ENCODE peak calls at places on chromosomes 12 and 14, in six cellular contexts. One of them, this sample, is unnamed. For H3K4me1, the result is how much of the 10 kb centered on the place peaks cover.

GRCh38 chr12:28222081-28222700 is 31.9 kb downstream of the CCDC91 start:
- DNase-seq in HCT116: no peak
- DNase-seq in esophagus squamous epithelium: no peak
- DNase-seq in body of pancreas: no peak
- DNase-seq in CD4-positive, CD25-positive, alpha-beta regulatory T cell: peak
- DNase-seq in K562: no peak
- DNase-seq in this sample: no peak

GRCh38 chr12:108559748-108560147 is 1.2 kb downstream of the SART3 start:
- DNase-seq in HCT116: no peak
- DNase-seq in esophagus squamous epithelium: no peak
- DNase-seq in body of pancreas: no peak
- DNase-seq in CD4-positive, CD25-positive, alpha-beta regulatory T cell: no peak
- DNase-seq in K562: peak
- DNase-seq in this sample: no peak

GRCh38 chr12:59375633-59376032 is 220.2 kb upstream of the SLC16A7 start:
- DNase-seq in HCT116: no peak
- DNase-seq in esophagus squamous epithelium: no peak
- DNase-seq in body of pancreas: no peak
- DNase-seq in CD4-positive, CD25-positive, alpha-beta regulatory T cell: no peak
- DNase-seq in K562: no peak
- DNase-seq in this sample: no peak

GRCh38 chr12:123089631-123090353 is 61.1 kb downstream of the PITPNM2 start:
- DNase-seq in HCT116: peak
- DNase-seq in esophagus squamous epithelium: no peak
- DNase-seq in body of pancreas: no peak
- DNase-seq in CD4-positive, CD25-positive, alpha-beta regulatory T cell: no peak
- DNase-seq in K562: peak
- DNase-seq in this sample: no peak

GRCh38 chr14:61544448-61545202 is 150.7 kb upstream of the HIF1A start:
- DNase-seq in HCT116: no peak
- DNase-seq in esophagus squamous epithelium: no peak
- DNase-seq in body of pancreas: no peak
- DNase-seq in CD4-positive, CD25-positive, alpha-beta regulatory T cell: no peak
- DNase-seq in K562: no peak
- DNase-seq in this sample: no peak

GRCh38 chr12:30100736-30101135 is 317.0 kb upstream of the TMTC1 start:
- DNase-seq in HCT116: no peak
- DNase-seq in esophagus squamous epithelium: no peak
- DNase-seq in body of pancreas: no peak
- DNase-seq in CD4-positive, CD25-positive, alpha-beta regulatory T cell: no peak
- DNase-seq in K562: no peak
- DNase-seq in this sample: no peak

GRCh38 chr12:108553799-108554198 is 7.2 kb downstream of the SART3 start:
- DNase-seq in HCT116: no peak
- DNase-seq in esophagus squamous epithelium: no peak
- DNase-seq in body of pancreas: no peak
- DNase-seq in CD4-positive, CD25-positive, alpha-beta regulatory T cell: no peak
- DNase-seq in K562: no peak
- DNase-seq in this sample: no peak

GRCh38 chr12:7787574-7788315 is 1.5 kb upstream of the NANOG start:
- DNase-seq in HCT116: no peak
- DNase-seq in esophagus squamous epithelium: no peak
- DNase-seq in body of pancreas: peak
- DNase-seq in CD4-positive, CD25-positive, alpha-beta regulatory T cell: no peak
- DNase-seq in K562: no peak
- DNase-seq in this sample: peak

GRCh38 chr14:99821519-99822165 is 28.4 kb downstream of the EML1 start:
- DNase-seq in HCT116: no peak
- DNase-seq in esophagus squamous epithelium: no peak
- DNase-seq in body of pancreas: no peak
- DNase-seq in CD4-positive, CD25-positive, alpha-beta regulatory T cell: no peak
- DNase-seq in K562: no peak
- DNase-seq in this sample: no peak

GRCh38 chr12:110137786-110138185 is 13.6 kb downstream of the IFT81 start:
- DNase-seq in HCT116: no peak
- DNase-seq in esophagus squamous epithelium: no peak
- DNase-seq in body of pancreas: no peak
- DNase-seq in CD4-positive, CD25-positive, alpha-beta regulatory T cell: no peak
- DNase-seq in K562: no peak
- DNase-seq in this sample: no peak

GRCh38 chr14:68616255-68616902 is 176.5 kb downstream of the ZFP36L1 start:
- DNase-seq in HCT116: peak
- DNase-seq in esophagus squamous epithelium: no peak
- DNase-seq in body of pancreas: no peak
- DNase-seq in CD4-positive, CD25-positive, alpha-beta regulatory T cell: no peak
- DNase-seq in K562: no peak
- DNase-seq in this sample: no peak

GRCh38 chr14:101457936-101458535 is 103.3 kb upstream of the DIO3 start:
- DNase-seq in HCT116: no peak
- DNase-seq in esophagus squamous epithelium: no peak
- DNase-seq in body of pancreas: no peak
- DNase-seq in CD4-positive, CD25-positive, alpha-beta regulatory T cell: no peak
- DNase-seq in K562: no peak
- DNase-seq in this sample: no peak

GRCh38 chr12:124684496-124684895 is 117.1 kb upstream of the NCOR2 start:
- DNase-seq in HCT116: no peak
- DNase-seq in esophagus squamous epithelium: no peak
- DNase-seq in body of pancreas: peak
- DNase-seq in CD4-positive, CD25-positive, alpha-beta regulatory T cell: no peak
- DNase-seq in K562: no peak
- DNase-seq in this sample: no peak
- H3K27ac ChIP-seq in HCT116: no peak
- H3K27ac ChIP-seq in esophagus squamous epithelium: peak
- H3K27ac ChIP-seq in body of pancreas: peak
- H3K27ac ChIP-seq in CD4-positive, CD25-positive, alpha-beta regulatory T cell: no peak
- H3K27ac ChIP-seq in K562: no peak
- H3K27ac ChIP-seq in this sample: no peak

GRCh38 chr14:93963692-93964091 is 12.7 kb downstream of the ASB2 start:
- DNase-seq in HCT116: no peak
- DNase-seq in esophagus squamous epithelium: no peak
- DNase-seq in body of pancreas: no peak
- DNase-seq in CD4-positive, CD25-positive, alpha-beta regulatory T cell: no peak
- DNase-seq in K562: no peak
- DNase-seq in this sample: no peak

GRCh38 chr14:93964820-93965286 is 11.5 kb downstream of the ASB2 start:
- DNase-seq in HCT116: no peak
- DNase-seq in esophagus squamous epithelium: no peak
- DNase-seq in body of pancreas: no peak
- DNase-seq in CD4-positive, CD25-positive, alpha-beta regulatory T cell: no peak
- DNase-seq in K562: no peak
- DNase-seq in this sample: no peak

GRCh38 chr14:93964281-93964680 is 12.1 kb downstream of the ASB2 start:
- DNase-seq in HCT116: no peak
- DNase-seq in esophagus squamous epithelium: no peak
- DNase-seq in body of pancreas: no peak
- DNase-seq in CD4-positive, CD25-positive, alpha-beta regulatory T cell: no peak
- DNase-seq in K562: no peak
- DNase-seq in this sample: no peak

GRCh38 chr14:93965968-93966474 is 10.3 kb downstream of the ASB2 start:
- DNase-seq in HCT116: no peak
- DNase-seq in esophagus squamous epithelium: no peak
- DNase-seq in body of pancreas: no peak
- DNase-seq in CD4-positive, CD25-positive, alpha-beta regulatory T cell: no peak
- DNase-seq in K562: no peak
- DNase-seq in this sample: no peak

DNA sequence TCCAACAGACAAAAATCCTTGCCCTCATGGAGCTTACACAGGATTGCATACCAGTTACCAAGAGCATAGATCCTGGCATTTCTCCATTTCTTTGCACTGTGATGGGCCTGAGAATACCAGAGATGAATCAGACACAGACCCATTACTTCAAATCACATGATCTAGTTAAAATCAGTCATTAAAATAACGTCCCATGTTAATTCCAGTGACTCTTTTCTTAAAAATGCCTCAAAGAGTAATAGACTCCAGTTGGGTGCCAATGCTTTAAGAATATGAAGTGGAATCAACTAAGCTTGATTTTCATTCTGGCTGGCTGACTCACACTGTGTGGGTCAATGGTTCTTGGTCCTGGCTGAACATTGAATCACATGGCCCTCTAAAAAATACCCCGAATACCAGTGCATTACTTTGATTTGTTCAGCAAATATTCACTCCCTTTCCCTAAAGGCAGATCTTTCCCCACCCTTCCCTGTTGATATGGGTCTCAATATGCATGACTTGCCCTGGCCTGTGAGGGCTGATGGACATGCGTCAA is 11.0 kb downstream of the ASB2 start:
- DNase-seq in HCT116: no peak
- DNase-seq in esophagus squamous epithelium: no peak
- DNase-seq in body of pancreas: no peak
- DNase-seq in CD4-positive, CD25-positive, alpha-beta regulatory T cell: no peak
- DNase-seq in K562: no peak
- DNase-seq in this sample: no peak
- H3K4me1 ChIP-seq in HCT116: under half
- H3K4me1 ChIP-seq in esophagus squamous epithelium: under half
- H3K4me1 ChIP-seq in body of pancreas: under half
- H3K4me1 ChIP-seq in CD4-positive, CD25-positive, alpha-beta regulatory T cell: under half
- H3K4me1 ChIP-seq in K562: under half
- H3K4me1 ChIP-seq in this sample: under half

GRCh38 chr12:115472852-115473251 is 788.9 kb upstream of the TBX3 start:
- DNase-seq in HCT116: no peak
- DNase-seq in esophagus squamous epithelium: no peak
- DNase-seq in body of pancreas: no peak
- DNase-seq in CD4-positive, CD25-positive, alpha-beta regulatory T cell: no peak
- DNase-seq in K562: no peak
- DNase-seq in this sample: no peak
- H3K4me3 ChIP-seq in HCT116: no peak
- H3K4me3 ChIP-seq in esophagus squamous epithelium: no peak
- H3K4me3 ChIP-seq in body of pancreas: no peak
- H3K4me3 ChIP-seq in CD4-positive, CD25-positive, alpha-beta regulatory T cell: no peak
- H3K4me3 ChIP-seq in K562: no peak
- H3K4me3 ChIP-seq in this sample: no peak

GRCh38 chr14:90612801-90613200 is 203.4 kb downstream of the TTC7B start:
- DNase-seq in HCT116: no peak
- DNase-seq in esophagus squamous epithelium: no peak
- DNase-seq in body of pancreas: no peak
- DNase-seq in CD4-positive, CD25-positive, alpha-beta regulatory T cell: no peak
- DNase-seq in K562: no peak
- DNase-seq in this sample: no peak

GRCh38 chr14:90610641-90611040 is 205.6 kb downstream of the TTC7B start:
- DNase-seq in HCT116: no peak
- DNase-seq in esophagus squamous epithelium: no peak
- DNase-seq in body of pancreas: no peak
- DNase-seq in CD4-positive, CD25-positive, alpha-beta regulatory T cell: no peak
- DNase-seq in K562: no peak
- DNase-seq in this sample: no peak

GRCh38 chr14:90611501-90611900 is 204.7 kb downstream of the TTC7B start:
- DNase-seq in HCT116: no peak
- DNase-seq in esophagus squamous epithelium: no peak
- DNase-seq in body of pancreas: no peak
- DNase-seq in CD4-positive, CD25-positive, alpha-beta regulatory T cell: no peak
- DNase-seq in K562: no peak
- DNase-seq in this sample: no peak

GRCh38 chr14:90613446-90613845 is 202.8 kb downstream of the TTC7B start:
- DNase-seq in HCT116: no peak
- DNase-seq in esophagus squamous epithelium: no peak
- DNase-seq in body of pancreas: no peak
- DNase-seq in CD4-positive, CD25-positive, alpha-beta regulatory T cell: no peak
- DNase-seq in K562: no peak
- DNase-seq in this sample: no peak

GRCh38 chr14:90611936-90612335 is 204.3 kb downstream of the TTC7B start:
- DNase-seq in HCT116: no peak
- DNase-seq in esophagus squamous epithelium: no peak
- DNase-seq in body of pancreas: no peak
- DNase-seq in CD4-positive, CD25-positive, alpha-beta regulatory T cell: no peak
- DNase-seq in K562: no peak
- DNase-seq in this sample: no peak
- H3K27ac ChIP-seq in HCT116: no peak
- H3K27ac ChIP-seq in esophagus squamous epithelium: no peak
- H3K27ac ChIP-seq in body of pancreas: no peak
- H3K27ac ChIP-seq in CD4-positive, CD25-positive, alpha-beta regulatory T cell: no peak
- H3K27ac ChIP-seq in K562: no peak
- H3K27ac ChIP-seq in this sample: no peak

GRCh38 chr12:21500786-21501257 is 613 bp downstream of the RECQL start:
- DNase-seq in HCT116: no peak
- DNase-seq in esophagus squamous epithelium: no peak
- DNase-seq in body of pancreas: no peak
- DNase-seq in CD4-positive, CD25-positive, alpha-beta regulatory T cell: no peak
- DNase-seq in K562: no peak
- DNase-seq in this sample: no peak

GRCh38 chr12:21501258-21502163 is at the start of the genes GOLT1B and RECQL:
- DNase-seq in HCT116: peak
- DNase-seq in esophagus squamous epithelium: peak
- DNase-seq in body of pancreas: peak
- DNase-seq in CD4-positive, CD25-positive, alpha-beta regulatory T cell: peak
- DNase-seq in K562: peak
- DNase-seq in this sample: peak

GRCh38 chr12:21499765-21500164 is 1.7 kb downstream of the RECQL start:
- DNase-seq in HCT116: no peak
- DNase-seq in esophagus squamous epithelium: no peak
- DNase-seq in body of pancreas: no peak
- DNase-seq in CD4-positive, CD25-positive, alpha-beta regulatory T cell: no peak
- DNase-seq in K562: no peak
- DNase-seq in this sample: no peak

GRCh38 chr12:21502872-21503271 is 1.3 kb downstream of the GOLT1B start:
- DNase-seq in HCT116: no peak
- DNase-seq in esophagus squamous epithelium: no peak
- DNase-seq in body of pancreas: no peak
- DNase-seq in CD4-positive, CD25-positive, alpha-beta regulatory T cell: no peak
- DNase-seq in K562: no peak
- DNase-seq in this sample: no peak

GRCh38 chr12:21502164-21502496 is 541 bp downstream of the GOLT1B start:
- DNase-seq in HCT116: no peak
- DNase-seq in esophagus squamous epithelium: no peak
- DNase-seq in body of pancreas: peak
- DNase-seq in CD4-positive, CD25-positive, alpha-beta regulatory T cell: no peak
- DNase-seq in K562: no peak
- DNase-seq in this sample: no peak
- H3K4me1 ChIP-seq in HCT116: under half
- H3K4me1 ChIP-seq in esophagus squamous epithelium: under half
- H3K4me1 ChIP-seq in body of pancreas: under half
- H3K4me1 ChIP-seq in CD4-positive, CD25-positive, alpha-beta regulatory T cell: half or more
- H3K4me1 ChIP-seq in K562: under half
- H3K4me1 ChIP-seq in this sample: under half

This sample was measured in iPS DF 6.9.